ENCODE peak calls at places on chromosome 19, in seven cellular contexts. L is T-helper 1 cell; M is lung microvascular endothelial cell; E is AG04449; F is naive thymus-derived CD8-positive, alpha-beta T cell; N is fibroblast of lung; A is BJ. G is an unnamed sample.

GRCh38 chr19:6866646-6867255 is 20.6 kb upstream of the ADGRE1 start:
- DNase-seq in F (no peak), L (no peak), N (no peak), M (no peak), E (no peak), A (no peak), G (no peak)

GRCh38 chr19:32232449-32232848 is 113.0 kb upstream of the ZNF507 start:
- DNase-seq in A (no peak), F (no peak), M (no peak), N (no peak), L (no peak), E (no peak), G (no peak)

GRCh38 chr19:19447536-19448237 is 42.2 kb downstream of the GATAD2A start:
- DNase-seq in M (no peak), L (no peak), F (peak; percentile 64), E (no peak), N (no peak), A (no peak), G (no peak)

GRCh38 chr19:45591004-45591637 is 6.5 kb upstream of the OPA3 start:
- DNase-seq in N (peak; percentile 45), M (no peak), L (no peak), F (no peak), E (no peak), A (no peak), G (no peak)

GRCh38 chr19:4456843-4457653 is 546 bp downstream of the UBXN6 start:
- DNase-seq in L (peak; percentile 31), M (peak; percentile 76), F (no peak), E (no peak), N (peak; percentile 74), A (no peak), G (peak; percentile 41)

GRCh38 chr19:56476671-56477428 is at the start of gene ZNF667:
- DNase-seq in E (peak; percentile 3), M (peak; percentile 8), A (no peak), F (peak; percentile 61), L (no peak), N (peak; percentile 18), G (peak; percentile 3)

GRCh38 chr19:42081584-42082258 is 5.8 kb downstream of the ZNF574 start:
- DNase-seq in F (no peak), M (peak; percentile 77), E (no peak), N (peak; percentile 52), A (no peak), L (no peak), G (peak; percentile 69)

GRCh38 chr19:18306209-18306902 is 16.5 kb downstream of the LSM4 start:
- DNase-seq in F (no peak), E (no peak), N (no peak), M (no peak), A (no peak), L (no peak), G (no peak)

GRCh38 chr19:31378404-31378803 is 29.2 kb upstream of the TSHZ3 start:
- DNase-seq in M (no peak), F (no peak), N (peak; percentile 97), E (peak; percentile 81), A (peak; percentile 90), L (no peak), G (no peak)

GRCh38 chr19:13156968-13157882 is 7.0 kb downstream of the IER2 start:
- DNase-seq in A (no peak), M (peak; percentile 46), F (no peak), E (no peak), N (no peak), L (no peak), G (no peak)

GRCh38 chr19:56601375-56601774 is 6.3 kb downstream of the ZNF71 start:
- DNase-seq in M (peak; percentile 29), L (no peak), F (no peak), E (no peak), A (no peak), N (no peak), G (no peak)

GRCh38 chr19:40684280-40684679 is 6.2 kb downstream of the NUMBL start:
- DNase-seq in M (no peak), E (no peak), F (no peak), N (no peak), L (no peak), A (no peak), G (no peak)

GRCh38 chr19:17458970-17459369 is 1.8 kb downstream of the NXNL1 start:
- DNase-seq in E (no peak), A (no peak), M (no peak), F (no peak), L (no peak), N (no peak), G (no peak)

GRCh38 chr19:18940791-18941627 is at the start of gene HOMER3:
- DNase-seq in N (peak; percentile 56), M (peak; percentile 55), L (peak; percentile 48), E (no peak), A (no peak), F (peak; percentile 68), G (no peak)

GRCh38 chr19:46508206-46508605 is 12.5 kb upstream of the PNMA8B start:
- DNase-seq in F (no peak), L (no peak), E (no peak), N (no peak), A (no peak), M (no peak), G (no peak)

GRCh38 chr19:14603990-14604387 is 21.1 kb downstream of the CLEC17A start:
- DNase-seq in N (no peak), A (no peak), F (no peak), L (no peak), M (no peak), E (no peak), G (no peak)

GRCh38 chr19:3249408-3249807 is 24.9 kb downstream of the CELF5 start:
- DNase-seq in A (no peak), E (no peak), M (no peak), N (no peak), L (no peak), F (no peak), G (no peak)

GRCh38 chr19:51016798-51017683 is 2.5 kb downstream of the KLK10 start:
- DNase-seq in M (peak; percentile 48), N (peak; percentile 16), L (no peak), E (no peak), A (no peak), F (peak; percentile 43), G (no peak)

GRCh38 chr19:2782357-2782935 is 627 bp downstream of the SGTA start:
- DNase-seq in N (no peak), L (no peak), A (no peak), M (peak; percentile 9), E (no peak), F (no peak), G (no peak)

GRCh38 chr19:2345794-2346663 is 14.0 kb upstream of the TMPRSS9 start:
- DNase-seq in N (peak; percentile 15), L (no peak), F (no peak), E (no peak), A (no peak), M (peak; percentile 22), G (peak; percentile 27)

GRCh38 chr19:51036519-51036918 is 1.7 kb upstream of the KLK12 start:
- DNase-seq in N (no peak), L (no peak), E (no peak), A (no peak), M (no peak), F (no peak), G (no peak)

GRCh38 chr19:13014101-13014920 is 19.0 kb downstream of the NFIX start:
- DNase-seq in M (no peak), L (no peak), N (peak; percentile 23), A (no peak), F (no peak), E (no peak), G (no peak)

GRCh38 chr19:5436948-5437306 is 18.3 kb upstream of the ZNRF4 start:
- DNase-seq in L (no peak), E (no peak), A (no peak), F (no peak), M (no peak), N (no peak), G (no peak)

GRCh38 chr19:34676697-34677385 is at the start of gene SCGB2B2:
- DNase-seq in N (no peak), M (no peak), F (no peak), L (peak; percentile 53), E (no peak), A (no peak), G (no peak)

GRCh38 chr19:40689339-40690049 is 957 bp downstream of the NUMBL start:
- DNase-seq in E (no peak), F (no peak), L (no peak), A (no peak), M (peak; percentile 25), N (peak; percentile 21), G (no peak)

GRCh38 chr19:1767464-1767933 is 14.2 kb downstream of the ONECUT3 start:
- DNase-seq in F (peak; percentile 68), M (no peak), N (no peak), L (no peak), E (no peak), A (no peak), G (no peak)

GRCh38 chr19:14475251-14476073 is at the start of gene PTGER1:
- DNase-seq in E (no peak), N (peak; percentile 58), L (no peak), F (no peak), A (no peak), M (peak; percentile 31), G (peak; percentile 27)

GRCh38 chr19:46205183-46205984 is 24.2 kb upstream of the IGFL1 start:
- DNase-seq in F (no peak), M (no peak), A (no peak), N (no peak), E (no peak), L (no peak), G (no peak)

GRCh38 chr19:3176715-3177501 is 1.7 kb upstream of the S1PR4 start:
- DNase-seq in F (peak; percentile 41), A (peak; percentile 37), M (peak; percentile 33), E (no peak), L (peak; percentile 37), N (peak; percentile 33), G (peak; percentile 14)

GRCh38 chr19:33325920-33326319 is 23.6 kb upstream of the CEBPA start:
- DNase-seq in A (no peak), L (no peak), M (no peak), F (no peak), N (peak; percentile 72), E (no peak), G (peak; percentile 36)

GRCh38 chr19:19171821-19172532 is 1.9 kb upstream of the MEF2B start:
- DNase-seq in E (no peak), L (no peak), A (no peak), N (peak; percentile 77), M (no peak), F (no peak), G (no peak)

G was measured in dermis microvascular lymphatic vessel endothelial cell.